ENCODE peak calls at places on chromosome 1, in six cellular contexts. One of them, this sample, is unnamed.

GRCh38 chr1:19678493-19678892 is 13.8 kb downstream of the HTR6 start:
- DNase-seq in neuronal stem cell: no peak
- DNase-seq in H9: no peak
- DNase-seq in IMR-90: no peak
- DNase-seq in mesenchymal stem cell: no peak
- DNase-seq in trophoblast cell: no peak
- DNase-seq in this sample: no peak

GRCh38 chr1:17163789-17164666 is 40.9 kb upstream of the PADI1 start:
- DNase-seq in neuronal stem cell: no peak
- DNase-seq in H9: no peak
- DNase-seq in IMR-90: no peak
- DNase-seq in mesenchymal stem cell: no peak
- DNase-seq in trophoblast cell: peak
- DNase-seq in this sample: no peak

GRCh38 chr1:151399890-151400235 is 490 bp downstream of the PSMB4 start:
- DNase-seq in neuronal stem cell: no peak
- DNase-seq in H9: no peak
- DNase-seq in IMR-90: peak
- DNase-seq in mesenchymal stem cell: peak
- DNase-seq in trophoblast cell: peak
- DNase-seq in this sample: no peak

GRCh38 chr1:32393832-32394140 is 455 bp downstream of the BSDC1 start:
- DNase-seq in neuronal stem cell: no peak
- DNase-seq in H9: peak
- DNase-seq in IMR-90: no peak
- DNase-seq in mesenchymal stem cell: no peak
- DNase-seq in trophoblast cell: peak
- DNase-seq in this sample: no peak

GRCh38 chr1:186302378-186302920 is 72.6 kb downstream of the TPR start:
- DNase-seq in neuronal stem cell: no peak
- DNase-seq in H9: no peak
- DNase-seq in IMR-90: no peak
- DNase-seq in mesenchymal stem cell: no peak
- DNase-seq in trophoblast cell: no peak
- DNase-seq in this sample: no peak

GRCh38 chr1:103106426-103107321 is 1.6 kb downstream of the COL11A1 start:
- DNase-seq in neuronal stem cell: peak
- DNase-seq in H9: peak
- DNase-seq in IMR-90: peak
- DNase-seq in mesenchymal stem cell: peak
- DNase-seq in trophoblast cell: peak
- DNase-seq in this sample: peak

GRCh38 chr1:201411292-201411691 is 10.2 kb downstream of the TNNI1 start:
- DNase-seq in neuronal stem cell: no peak
- DNase-seq in H9: no peak
- DNase-seq in IMR-90: no peak
- DNase-seq in mesenchymal stem cell: no peak
- DNase-seq in trophoblast cell: no peak
- DNase-seq in this sample: no peak

GRCh38 chr1:233909195-233909594 is 4.7 kb downstream of the SLC35F3 start:
- DNase-seq in neuronal stem cell: no peak
- DNase-seq in H9: no peak
- DNase-seq in IMR-90: no peak
- DNase-seq in mesenchymal stem cell: no peak
- DNase-seq in trophoblast cell: peak
- DNase-seq in this sample: no peak

GRCh38 chr1:3470650-3471355 is 16.3 kb downstream of the ARHGEF16 start:
- DNase-seq in neuronal stem cell: no peak
- DNase-seq in H9: no peak
- DNase-seq in IMR-90: no peak
- DNase-seq in mesenchymal stem cell: no peak
- DNase-seq in trophoblast cell: no peak
- DNase-seq in this sample: no peak
- H4K91ac ChIP-seq in neuronal stem cell: peak
- H4K91ac ChIP-seq in H9: no peak
- H4K91ac ChIP-seq in IMR-90: peak
- H4K91ac ChIP-seq in mesenchymal stem cell: peak
- H4K91ac ChIP-seq in trophoblast cell: peak
- H4K91ac ChIP-seq in this sample: peak

DNA sequence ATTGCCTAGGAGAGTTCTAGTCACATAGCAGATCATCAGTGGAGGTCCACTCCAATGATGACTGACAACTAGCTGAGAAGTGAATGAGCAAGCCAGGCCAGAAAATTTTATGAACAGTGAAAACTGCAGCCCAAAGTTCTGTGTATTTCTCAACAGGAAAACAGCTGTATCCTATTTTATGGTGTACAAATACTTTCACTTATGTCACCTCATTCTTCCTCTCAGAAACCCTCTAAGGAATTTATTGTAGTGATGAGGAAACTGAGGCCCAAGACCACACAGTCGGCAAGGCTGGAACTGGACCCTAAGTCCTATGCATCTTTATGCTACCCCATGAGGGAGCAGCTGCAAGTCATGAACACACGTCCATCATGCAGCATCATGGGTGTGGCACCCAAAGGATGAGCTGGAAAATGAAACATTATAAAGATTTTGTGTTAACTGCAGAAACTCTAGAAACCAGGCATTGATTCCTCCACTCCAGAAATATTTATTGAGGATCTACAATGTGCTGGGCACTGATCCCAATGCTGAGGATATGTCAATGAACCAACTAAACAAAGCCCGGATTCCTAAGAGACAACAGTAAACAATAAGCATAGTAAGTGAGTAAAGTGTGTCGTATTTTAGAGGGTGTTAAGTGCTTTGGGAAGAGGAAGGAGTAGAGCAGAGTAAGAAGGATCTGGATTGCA is 99.5 kb upstream of the DUSP10 start:
- DNase-seq in neuronal stem cell: no peak
- DNase-seq in H9: no peak
- DNase-seq in IMR-90: no peak
- DNase-seq in mesenchymal stem cell: peak
- DNase-seq in trophoblast cell: no peak
- DNase-seq in this sample: no peak
- H4K91ac ChIP-seq in neuronal stem cell: no peak
- H4K91ac ChIP-seq in H9: no peak
- H4K91ac ChIP-seq in IMR-90: no peak
- H4K91ac ChIP-seq in mesenchymal stem cell: no peak
- H4K91ac ChIP-seq in trophoblast cell: no peak
- H4K91ac ChIP-seq in this sample: no peak

DNA sequence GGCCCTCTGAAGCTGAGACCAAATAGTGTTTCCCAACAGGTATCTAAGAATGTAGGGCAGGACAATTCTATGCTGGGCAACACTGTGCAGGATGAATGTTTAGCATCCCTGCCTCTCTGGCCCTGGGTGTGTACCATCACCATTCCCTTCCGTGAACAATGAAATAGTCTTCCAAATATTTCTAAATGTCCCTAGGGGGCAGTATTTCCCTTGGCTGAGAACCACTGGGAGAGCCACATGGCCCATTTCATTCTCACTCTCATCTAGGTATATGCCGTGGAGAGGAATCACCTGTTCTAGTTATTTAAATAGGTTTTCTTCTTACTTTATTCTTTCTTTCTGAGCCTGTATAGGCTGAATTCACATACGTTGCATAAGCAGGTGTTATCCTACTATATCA is 395.0 kb downstream of the PRDM2 start:
- DNase-seq in neuronal stem cell: peak
- DNase-seq in H9: peak
- DNase-seq in IMR-90: no peak
- DNase-seq in mesenchymal stem cell: no peak
- DNase-seq in trophoblast cell: peak
- DNase-seq in this sample: no peak
- H4K91ac ChIP-seq in neuronal stem cell: no peak
- H4K91ac ChIP-seq in H9: no peak
- H4K91ac ChIP-seq in IMR-90: no peak
- H4K91ac ChIP-seq in mesenchymal stem cell: no peak
- H4K91ac ChIP-seq in trophoblast cell: no peak
- H4K91ac ChIP-seq in this sample: no peak

GRCh38 chr1:8516793-8517556 is 199.1 kb downstream of the SLC45A1 start:
- DNase-seq in neuronal stem cell: no peak
- DNase-seq in H9: no peak
- DNase-seq in IMR-90: peak
- DNase-seq in mesenchymal stem cell: no peak
- DNase-seq in trophoblast cell: no peak
- DNase-seq in this sample: no peak
- H4K91ac ChIP-seq in neuronal stem cell: no peak
- H4K91ac ChIP-seq in H9: no peak
- H4K91ac ChIP-seq in IMR-90: no peak
- H4K91ac ChIP-seq in mesenchymal stem cell: no peak
- H4K91ac ChIP-seq in trophoblast cell: no peak
- H4K91ac ChIP-seq in this sample: no peak